ENCODE peak calls at places on chromosomes 7 and 10, in five cellular contexts. G, I, D, A and T are unnamed samples.

GRCh38 chr7:113175525-113176097 is 57.3 kb upstream of the SMIM30 start:
- DNase-seq in A (no peak), G (no peak), D (peak), I (no peak), T (no peak)

GRCh38 chr10:32210306-32211045 is 136.5 kb downstream of the EPC1 start:
- DNase-seq in G (no peak), A (no peak), D (peak), I (no peak), T (peak)

GRCh38 chr10:43931308-43931930 is 282.7 kb upstream of the ZNF32 start:
- DNase-seq in A (no peak), I (no peak), G (no peak), D (no peak), T (no peak)

GRCh38 chr7:52525772-52526341 is 509.6 kb upstream of the POM121L12 start:
- DNase-seq in I (no peak), G (no peak), D (no peak), A (no peak), T (no peak)

GRCh38 chr10:36109399-36110023 is 467.4 kb upstream of the FZD8 start:
- DNase-seq in D (no peak), I (no peak), G (no peak), A (no peak), T (no peak)

GRCh38 chr10:128036746-128037542 is 89.3 kb downstream of the MKI67 start:
- DNase-seq in D (no peak), I (no peak), A (no peak), G (no peak), T (no peak)

GRCh38 chr10:87723500-87723899 is 63.8 kb downstream of the PAPSS2 start:
- DNase-seq in D (no peak), G (no peak), I (no peak), A (peak), T (no peak)

GRCh38 chr7:22584179-22584578 is 84.2 kb upstream of the STEAP1B start:
- DNase-seq in A (no peak), I (peak), D (no peak), G (no peak), T (no peak)

GRCh38 chr7:51081270-51081890 is 235.2 kb downstream of the COBL start:
- DNase-seq in G (no peak), D (no peak), I (no peak), A (no peak), T (no peak)

GRCh38 chr10:77230194-77230593 is 407.4 kb downstream of the KCNMA1 start:
- DNase-seq in I (no peak), G (no peak), A (no peak), D (no peak), T (no peak)

GRCh38 chr7:27992092-27992491 is 188.5 kb downstream of the JAZF1 start:
- DNase-seq in A (no peak), D (no peak), G (no peak), I (no peak), T (no peak)

GRCh38 chr7:41869596-41869995 is 166.7 kb upstream of the INHBA start:
- DNase-seq in G (no peak), I (no peak), A (no peak), D (no peak), T (no peak)

GRCh38 chr10:63977329-63977923 is 456.2 kb downstream of the REEP3 start:
- DNase-seq in D (peak), A (peak), I (peak), G (no peak), T (peak)

GRCh38 chr10:132832186-132832983 is 46.4 kb upstream of the NKX6-2 start:
- DNase-seq in G (no peak), D (no peak), A (no peak), I (no peak), T (peak)

GRCh38 chr10:43809211-43809930 is 160.7 kb upstream of the ZNF32 start:
- DNase-seq in A (no peak), I (no peak), G (no peak), D (no peak), T (no peak)

GRCh38 chr7:25553580-25554274 is 325.4 kb upstream of the NPVF start:
- DNase-seq in G (no peak), D (no peak), A (no peak), I (no peak), T (peak)

GRCh38 chr7:6026011-6026819 is 5.0 kb upstream of the ANKRD61 start:
- DNase-seq in G (peak), I (peak), A (peak), D (peak), T (peak)

GRCh38 chr7:151342102-151342646 is 562 bp downstream of the NUB1 start:
- DNase-seq in A (no peak), I (peak), D (no peak), G (no peak), T (no peak)